ENCODE peak calls at places on chromosomes 11 and 22, in four cellular contexts. One of them, this sample, is unnamed.

GRCh38 chr11:34587282-34587677 is 33.6 kb upstream of the EHF start:
- DNase-seq in K562: no peak
- DNase-seq in SK-N-SH: no peak
- DNase-seq in GM12878: no peak
- DNase-seq in this sample: no peak

GRCh38 chr22:23673826-23674690 is 16.8 kb upstream of the RGL4 start:
- DNase-seq in K562: peak
- DNase-seq in SK-N-SH: no peak
- DNase-seq in GM12878: no peak
- DNase-seq in this sample: no peak

GRCh38 chr11:94654201-94654600 is 87.0 kb downstream of the PIWIL4 start:
- DNase-seq in K562: no peak
- DNase-seq in SK-N-SH: no peak
- DNase-seq in GM12878: no peak
- DNase-seq in this sample: no peak

GRCh38 chr11:57668467-57668890 is 565 bp downstream of the ZDHHC5 start:
- DNase-seq in K562: no peak
- DNase-seq in SK-N-SH: no peak
- DNase-seq in GM12878: no peak
- DNase-seq in this sample: peak

GRCh38 chr22:39932918-39933649 is 27.1 kb upstream of the TMA7B start:
- DNase-seq in K562: peak
- DNase-seq in SK-N-SH: no peak
- DNase-seq in GM12878: no peak
- DNase-seq in this sample: no peak

GRCh38 chr22:48475661-48476345 is 1351.9 kb downstream of the BRD1 start:
- DNase-seq in K562: no peak
- DNase-seq in SK-N-SH: no peak
- DNase-seq in GM12878: no peak
- DNase-seq in this sample: no peak

GRCh38 chr11:2169001-2169370 is 2.6 kb downstream of the TH start:
- DNase-seq in K562: peak
- DNase-seq in SK-N-SH: peak
- DNase-seq in GM12878: no peak
- DNase-seq in this sample: peak

GRCh38 chr11:70454197-70454767 is 56.0 kb downstream of the CTTN start:
- DNase-seq in K562: no peak
- DNase-seq in SK-N-SH: no peak
- DNase-seq in GM12878: peak
- DNase-seq in this sample: no peak

GRCh38 chr11:117979481-117980211 is 6.5 kb upstream of the IL10RA start:
- DNase-seq in K562: no peak
- DNase-seq in SK-N-SH: no peak
- DNase-seq in GM12878: peak
- DNase-seq in this sample: no peak

GRCh38 chr11:2750601-2751522 is 51.1 kb upstream of the KCNQ1OT1 start:
- DNase-seq in K562: no peak
- DNase-seq in SK-N-SH: peak
- DNase-seq in GM12878: no peak
- DNase-seq in this sample: no peak

GRCh38 chr11:71298761-71299181 is 46.4 kb upstream of the SHANK2 start:
- DNase-seq in K562: no peak
- DNase-seq in SK-N-SH: no peak
- DNase-seq in GM12878: no peak
- DNase-seq in this sample: no peak

GRCh38 chr11:9719949-9720646 is 56.2 kb downstream of the SWAP70 start:
- DNase-seq in K562: no peak
- DNase-seq in SK-N-SH: no peak
- DNase-seq in GM12878: no peak
- DNase-seq in this sample: no peak

GRCh38 chr11:100329352-100329751 is 357.7 kb upstream of the ARHGAP42 start:
- DNase-seq in K562: no peak
- DNase-seq in SK-N-SH: no peak
- DNase-seq in GM12878: no peak
- DNase-seq in this sample: no peak

GRCh38 chr22:38732251-38732815 is 23.5 kb downstream of the SUN2 start:
- DNase-seq in K562: no peak
- DNase-seq in SK-N-SH: no peak
- DNase-seq in GM12878: no peak
- DNase-seq in this sample: no peak

GRCh38 chr11:61880050-61880449 is 11.3 kb downstream of the FADS3 start:
- DNase-seq in K562: no peak
- DNase-seq in SK-N-SH: no peak
- DNase-seq in GM12878: no peak
- DNase-seq in this sample: no peak

GRCh38 chr11:93921695-93922468 is 71.5 kb upstream of the VSTM5 start:
- DNase-seq in K562: peak
- DNase-seq in SK-N-SH: peak
- DNase-seq in GM12878: peak
- DNase-seq in this sample: peak

GRCh38 chr22:43838571-43839307 is 23.6 kb downstream of the SULT4A1 start:
- DNase-seq in K562: no peak
- DNase-seq in SK-N-SH: no peak
- DNase-seq in GM12878: no peak
- DNase-seq in this sample: no peak

GRCh38 chr11:18312012-18312411 is 9.9 kb downstream of the HPS5 start:
- DNase-seq in K562: no peak
- DNase-seq in SK-N-SH: no peak
- DNase-seq in GM12878: no peak
- DNase-seq in this sample: no peak

GRCh38 chr11:14015711-14016110 is 53.2 kb downstream of the SPON1 start:
- DNase-seq in K562: no peak
- DNase-seq in SK-N-SH: no peak
- DNase-seq in GM12878: no peak
- DNase-seq in this sample: no peak

GRCh38 chr11:14007566-14007965 is 45.0 kb downstream of the SPON1 start:
- DNase-seq in K562: no peak
- DNase-seq in SK-N-SH: no peak
- DNase-seq in GM12878: no peak
- DNase-seq in this sample: no peak

GRCh38 chr11:14018441-14018840 is 55.9 kb downstream of the SPON1 start:
- DNase-seq in K562: no peak
- DNase-seq in SK-N-SH: no peak
- DNase-seq in GM12878: no peak
- DNase-seq in this sample: no peak

DNA sequence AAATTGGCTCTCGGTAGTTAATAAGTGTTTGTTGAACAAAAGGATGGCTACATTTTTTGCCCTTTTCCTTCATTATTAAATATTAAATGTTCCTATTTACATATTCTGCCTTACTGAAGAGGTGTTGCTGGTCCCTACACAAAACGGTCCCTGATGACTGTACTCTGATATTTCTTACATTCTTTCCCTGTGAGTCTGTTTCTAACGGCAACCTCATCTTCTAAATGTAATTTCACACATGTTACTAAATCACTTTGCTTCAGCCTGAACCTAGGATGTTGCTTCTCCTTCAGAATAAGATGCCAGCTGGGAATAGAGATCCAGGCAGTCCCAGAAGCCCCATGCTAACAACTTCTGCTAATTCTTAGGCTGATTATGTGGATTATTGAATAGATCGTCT is 50.3 kb downstream of the SPON1 start:
- DNase-seq in K562: no peak
- DNase-seq in SK-N-SH: no peak
- DNase-seq in GM12878: no peak
- DNase-seq in this sample: no peak
- TF ChIP-seq JUND in K562: no peak
- TF ChIP-seq JUND in SK-N-SH: no peak
- TF ChIP-seq JUND in GM12878: no peak
- TF ChIP-seq JUND in this sample: no peak

DNA sequence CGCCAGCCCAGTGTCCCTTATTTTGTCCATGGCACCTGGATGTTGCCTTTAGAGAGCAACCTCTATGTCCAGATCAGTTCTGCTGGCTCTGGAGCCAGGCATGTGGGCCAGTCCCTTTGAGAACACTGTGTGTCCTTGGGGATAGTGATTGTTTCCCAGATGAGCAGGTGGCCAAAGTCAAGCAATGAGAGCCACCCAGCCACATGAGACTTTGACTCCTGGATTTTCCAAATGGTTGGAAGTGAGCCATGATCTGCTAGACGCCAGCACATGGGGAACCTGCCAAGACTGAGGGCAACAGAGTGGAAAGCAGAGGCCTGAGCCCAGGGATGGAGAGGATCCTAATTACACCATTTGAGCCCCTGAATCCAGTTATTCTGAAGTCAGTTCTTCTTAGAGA is 479.8 kb downstream of the OPCML start:
- DNase-seq in K562: no peak
- DNase-seq in SK-N-SH: no peak
- DNase-seq in GM12878: no peak
- DNase-seq in this sample: no peak
- TF ChIP-seq JUND in K562: no peak
- TF ChIP-seq JUND in SK-N-SH: no peak
- TF ChIP-seq JUND in GM12878: no peak
- TF ChIP-seq JUND in this sample: no peak

GRCh38 chr11:44671234-44671633 is 55.5 kb upstream of the TSPAN18 start:
- DNase-seq in K562: no peak
- DNase-seq in SK-N-SH: no peak
- DNase-seq in GM12878: no peak
- DNase-seq in this sample: no peak
- TF ChIP-seq JUND in K562: no peak
- TF ChIP-seq JUND in SK-N-SH: no peak
- TF ChIP-seq JUND in GM12878: no peak
- TF ChIP-seq JUND in this sample: no peak

GRCh38 chr22:49660794-49661781 is 166.6 kb downstream of the BRD1 start:
- DNase-seq in K562: no peak
- DNase-seq in SK-N-SH: no peak
- DNase-seq in GM12878: no peak
- DNase-seq in this sample: no peak
- TF ChIP-seq JUND in K562: no peak
- TF ChIP-seq JUND in SK-N-SH: no peak
- TF ChIP-seq JUND in GM12878: no peak
- TF ChIP-seq JUND in this sample: no peak

DNA sequence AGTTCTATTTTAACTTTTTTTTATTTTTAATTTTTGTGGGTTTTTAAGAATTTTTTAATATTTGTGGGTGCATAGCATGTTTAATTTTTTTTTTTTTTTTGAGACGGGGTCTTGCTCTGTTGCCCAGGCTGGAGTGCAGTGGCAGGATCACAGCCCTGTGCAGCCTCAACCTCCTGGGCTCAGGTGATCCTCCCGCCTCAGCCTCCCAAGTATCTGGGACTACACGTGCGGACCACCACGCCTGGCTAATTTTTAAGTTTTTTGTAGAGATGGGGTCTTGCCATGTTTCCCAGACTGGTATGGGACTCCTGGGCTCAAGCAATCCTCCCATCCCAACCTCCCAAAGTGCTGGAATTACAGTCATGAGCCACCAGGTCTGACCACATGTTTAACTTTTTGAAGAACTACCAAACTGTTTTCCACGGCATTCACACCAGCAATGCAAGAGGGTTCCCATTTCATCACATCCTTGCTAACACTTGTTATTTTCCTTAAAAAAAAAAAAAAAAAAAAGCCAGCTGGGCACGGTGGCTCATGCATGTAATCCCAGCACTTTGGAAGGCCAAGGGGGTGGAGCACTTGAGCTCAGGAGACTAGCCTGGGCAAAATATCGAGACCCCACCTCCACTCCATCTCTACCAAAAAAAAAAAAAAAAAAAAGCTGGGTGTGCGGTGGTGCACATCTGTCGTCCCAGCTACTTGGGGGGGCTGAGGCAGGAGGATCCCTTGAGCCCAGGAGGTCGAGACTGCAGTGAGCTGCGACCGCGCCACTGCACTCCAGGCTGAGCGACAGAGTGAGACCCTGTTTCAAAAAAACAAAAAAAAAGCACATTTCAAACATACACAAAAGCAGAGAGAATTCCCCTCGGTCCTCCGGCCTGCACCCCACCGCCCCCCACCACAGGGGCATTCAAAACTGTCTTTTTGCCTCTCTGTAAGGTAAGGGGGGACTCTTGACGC is 16.7 kb upstream of the TXNRD2 start:
- DNase-seq in K562: no peak
- DNase-seq in SK-N-SH: no peak
- DNase-seq in GM12878: no peak
- DNase-seq in this sample: no peak
- TF ChIP-seq JUND in K562: no peak
- TF ChIP-seq JUND in SK-N-SH: no peak
- TF ChIP-seq JUND in GM12878: no peak
- TF ChIP-seq JUND in this sample: no peak

GRCh38 chr22:29912605-29913398 is 29.8 kb downstream of the MTMR3 start:
- DNase-seq in K562: no peak
- DNase-seq in SK-N-SH: no peak
- DNase-seq in GM12878: no peak
- DNase-seq in this sample: peak

GRCh38 chr22:29912141-29912540 is 29.2 kb downstream of the MTMR3 start:
- DNase-seq in K562: no peak
- DNase-seq in SK-N-SH: no peak
- DNase-seq in GM12878: no peak
- DNase-seq in this sample: no peak

GRCh38 chr22:29903371-29903770 is 20.4 kb downstream of the MTMR3 start:
- DNase-seq in K562: no peak
- DNase-seq in SK-N-SH: no peak
- DNase-seq in GM12878: no peak
- DNase-seq in this sample: no peak

GRCh38 chr22:29904020-29904419 is 21.0 kb downstream of the MTMR3 start:
- DNase-seq in K562: no peak
- DNase-seq in SK-N-SH: no peak
- DNase-seq in GM12878: no peak
- DNase-seq in this sample: no peak

GRCh38 chr22:29907753-29908515 is 25.0 kb downstream of the MTMR3 start:
- DNase-seq in K562: peak
- DNase-seq in SK-N-SH: peak
- DNase-seq in GM12878: no peak
- DNase-seq in this sample: peak
- TF ChIP-seq JUND in K562: peak
- TF ChIP-seq JUND in SK-N-SH: peak
- TF ChIP-seq JUND in GM12878: no peak
- TF ChIP-seq JUND in this sample: no peak

GRCh38 chr11:125345706-125346561 is 150.1 kb downstream of the FEZ1 start:
- DNase-seq in K562: peak
- DNase-seq in SK-N-SH: peak
- DNase-seq in GM12878: no peak
- DNase-seq in this sample: peak
- TF ChIP-seq JUND in K562: no peak
- TF ChIP-seq JUND in SK-N-SH: no peak
- TF ChIP-seq JUND in GM12878: no peak
- TF ChIP-seq JUND in this sample: no peak

DNA sequence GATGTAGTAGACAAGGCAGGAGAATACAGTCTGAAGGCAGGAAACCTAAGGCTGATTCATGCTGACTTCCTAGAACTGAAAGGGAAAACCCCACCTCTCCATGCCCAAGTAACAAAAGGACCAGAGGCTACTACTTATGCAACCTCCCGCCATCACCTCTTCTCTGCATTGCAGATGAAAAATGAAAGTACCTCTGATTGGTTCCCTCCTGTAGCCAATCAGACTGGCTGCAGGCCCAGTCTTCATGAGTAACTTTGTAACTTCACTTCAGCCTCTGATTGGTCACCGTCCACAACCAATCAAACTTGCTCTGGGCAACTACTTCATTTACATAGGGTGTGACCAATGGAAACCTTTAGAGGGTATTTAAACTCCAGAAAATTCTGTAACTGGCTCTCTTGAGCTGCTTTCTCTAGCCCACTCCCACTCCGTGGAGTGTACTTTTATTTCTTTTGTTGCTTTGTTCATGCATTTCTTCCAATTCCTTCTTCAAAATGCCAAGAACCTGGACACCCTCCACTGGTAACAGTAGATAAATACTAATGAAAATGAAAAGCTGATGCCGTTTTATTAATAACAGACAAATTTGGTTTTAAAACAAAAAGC is 5.2 kb upstream of the MAP6 start:
- DNase-seq in K562: peak
- DNase-seq in SK-N-SH: no peak
- DNase-seq in GM12878: no peak
- DNase-seq in this sample: peak
- TF ChIP-seq JUND in K562: no peak
- TF ChIP-seq JUND in SK-N-SH: no peak
- TF ChIP-seq JUND in GM12878: no peak
- TF ChIP-seq JUND in this sample: no peak

This sample was measured in T47D.